ENCODE peak calls at places on chromosome 13, in six cellular contexts. One of them, this sample, is unnamed.

GRCh38 chr13:98570929-98571372 is 6.0 kb downstream of the STK24 start:
- DNase-seq in astrocyte of the cerebellum: no peak
- DNase-seq in esophagus squamous epithelium: no peak
- DNase-seq in suprapubic skin: no peak
- DNase-seq in right lobe of liver: no peak
- DNase-seq in cardiac fibroblast: no peak
- DNase-seq in this sample: no peak

GRCh38 chr13:46604226-46604968 is 51.4 kb downstream of the LRCH1 start:
- DNase-seq in astrocyte of the cerebellum: no peak
- DNase-seq in esophagus squamous epithelium: no peak
- DNase-seq in suprapubic skin: no peak
- DNase-seq in right lobe of liver: no peak
- DNase-seq in cardiac fibroblast: no peak
- DNase-seq in this sample: no peak

GRCh38 chr13:49828452-49828851 is 36.0 kb upstream of the KPNA3 start:
- DNase-seq in astrocyte of the cerebellum: no peak
- DNase-seq in esophagus squamous epithelium: no peak
- DNase-seq in suprapubic skin: no peak
- DNase-seq in right lobe of liver: no peak
- DNase-seq in cardiac fibroblast: no peak
- DNase-seq in this sample: no peak

GRCh38 chr13:34939771-34940170 is 2.3 kb upstream of the NBEA start:
- DNase-seq in astrocyte of the cerebellum: no peak
- DNase-seq in esophagus squamous epithelium: no peak
- DNase-seq in suprapubic skin: no peak
- DNase-seq in right lobe of liver: no peak
- DNase-seq in cardiac fibroblast: no peak
- DNase-seq in this sample: no peak

GRCh38 chr13:98890920-98891319 is 86.9 kb downstream of the DOCK9 start:
- DNase-seq in astrocyte of the cerebellum: no peak
- DNase-seq in esophagus squamous epithelium: no peak
- DNase-seq in suprapubic skin: no peak
- DNase-seq in right lobe of liver: no peak
- DNase-seq in cardiac fibroblast: no peak
- DNase-seq in this sample: no peak

GRCh38 chr13:23859455-23859854 is 29.7 kb downstream of the MIPEP start:
- DNase-seq in astrocyte of the cerebellum: no peak
- DNase-seq in esophagus squamous epithelium: no peak
- DNase-seq in suprapubic skin: no peak
- DNase-seq in right lobe of liver: no peak
- DNase-seq in cardiac fibroblast: no peak
- DNase-seq in this sample: no peak

GRCh38 chr13:23020246-23020843 is 160.4 kb upstream of the SGCG start:
- DNase-seq in astrocyte of the cerebellum: peak
- DNase-seq in esophagus squamous epithelium: no peak
- DNase-seq in suprapubic skin: no peak
- DNase-seq in right lobe of liver: no peak
- DNase-seq in cardiac fibroblast: peak
- DNase-seq in this sample: no peak

GRCh38 chr13:97262058-97262457 is 39.9 kb downstream of the MBNL2 start:
- DNase-seq in astrocyte of the cerebellum: no peak
- DNase-seq in esophagus squamous epithelium: no peak
- DNase-seq in suprapubic skin: no peak
- DNase-seq in right lobe of liver: no peak
- DNase-seq in cardiac fibroblast: no peak
- DNase-seq in this sample: no peak

GRCh38 chr13:42971670-42972355 is 20.2 kb downstream of the EPSTI1 start:
- DNase-seq in astrocyte of the cerebellum: no peak
- DNase-seq in esophagus squamous epithelium: no peak
- DNase-seq in suprapubic skin: no peak
- DNase-seq in right lobe of liver: no peak
- DNase-seq in cardiac fibroblast: peak
- DNase-seq in this sample: no peak

GRCh38 chr13:30577381-30577780 is 40.3 kb upstream of the USPL1 start:
- DNase-seq in astrocyte of the cerebellum: peak
- DNase-seq in esophagus squamous epithelium: no peak
- DNase-seq in suprapubic skin: no peak
- DNase-seq in right lobe of liver: no peak
- DNase-seq in cardiac fibroblast: peak
- DNase-seq in this sample: no peak

GRCh38 chr13:98252931-98253470 is 75.9 kb upstream of the RNF113B start:
- DNase-seq in astrocyte of the cerebellum: peak
- DNase-seq in esophagus squamous epithelium: no peak
- DNase-seq in suprapubic skin: no peak
- DNase-seq in right lobe of liver: no peak
- DNase-seq in cardiac fibroblast: peak
- DNase-seq in this sample: peak

GRCh38 chr13:71464673-71465072 is 402.3 kb downstream of the DACH1 start:
- DNase-seq in astrocyte of the cerebellum: no peak
- DNase-seq in esophagus squamous epithelium: no peak
- DNase-seq in suprapubic skin: no peak
- DNase-seq in right lobe of liver: no peak
- DNase-seq in cardiac fibroblast: peak
- DNase-seq in this sample: no peak

GRCh38 chr13:99580500-99581268 is 79.4 kb downstream of the TM9SF2 start:
- DNase-seq in astrocyte of the cerebellum: no peak
- DNase-seq in esophagus squamous epithelium: no peak
- DNase-seq in suprapubic skin: no peak
- DNase-seq in right lobe of liver: no peak
- DNase-seq in cardiac fibroblast: no peak
- DNase-seq in this sample: no peak

GRCh38 chr13:89694471-89694870 is 1653.0 kb upstream of the MIR17HG start:
- DNase-seq in astrocyte of the cerebellum: no peak
- DNase-seq in esophagus squamous epithelium: no peak
- DNase-seq in suprapubic skin: no peak
- DNase-seq in right lobe of liver: no peak
- DNase-seq in cardiac fibroblast: no peak
- DNase-seq in this sample: no peak

DNA sequence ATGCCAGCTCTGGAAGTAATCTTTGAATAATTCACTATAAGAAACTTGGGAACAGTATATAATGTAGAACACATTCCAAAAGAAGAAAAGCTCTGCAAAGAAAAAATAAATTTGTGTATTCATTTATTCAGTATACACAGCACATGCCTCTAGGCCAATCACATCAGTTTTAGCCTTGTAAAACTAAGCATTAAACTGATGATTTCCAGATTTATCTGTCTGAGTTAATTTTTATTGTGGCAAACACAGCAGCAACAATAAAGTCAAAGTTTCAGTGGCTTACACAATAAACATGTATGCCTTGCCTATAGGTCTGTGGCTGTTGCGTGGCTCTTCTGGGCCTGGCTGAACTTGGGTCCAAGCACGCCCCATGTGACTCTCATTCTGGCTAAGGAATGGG is 5.6 kb upstream of the RXFP2 start:
- DNase-seq in astrocyte of the cerebellum: no peak
- DNase-seq in esophagus squamous epithelium: no peak
- DNase-seq in suprapubic skin: no peak
- DNase-seq in right lobe of liver: no peak
- DNase-seq in cardiac fibroblast: no peak
- DNase-seq in this sample: no peak
- H3K4me3 ChIP-seq in astrocyte of the cerebellum: no peak
- H3K4me3 ChIP-seq in esophagus squamous epithelium: no peak
- H3K4me3 ChIP-seq in suprapubic skin: no peak
- H3K4me3 ChIP-seq in right lobe of liver: no peak
- H3K4me3 ChIP-seq in cardiac fibroblast: no peak
- H3K4me3 ChIP-seq in this sample: no peak

GRCh38 chr13:59545007-59545406 is 618.7 kb downstream of the DIAPH3 start:
- DNase-seq in astrocyte of the cerebellum: no peak
- DNase-seq in esophagus squamous epithelium: no peak
- DNase-seq in suprapubic skin: no peak
- DNase-seq in right lobe of liver: no peak
- DNase-seq in cardiac fibroblast: no peak
- DNase-seq in this sample: no peak
- TF ChIP-seq CTCF in astrocyte of the cerebellum: no peak
- TF ChIP-seq CTCF in esophagus squamous epithelium: no peak
- TF ChIP-seq CTCF in suprapubic skin: no peak
- TF ChIP-seq CTCF in right lobe of liver: no peak
- TF ChIP-seq CTCF in cardiac fibroblast: no peak
- TF ChIP-seq CTCF in this sample: no peak

GRCh38 chr13:66837246-66837645 is 392.9 kb downstream of the PCDH9 start:
- DNase-seq in astrocyte of the cerebellum: no peak
- DNase-seq in esophagus squamous epithelium: no peak
- DNase-seq in suprapubic skin: no peak
- DNase-seq in right lobe of liver: no peak
- DNase-seq in cardiac fibroblast: no peak
- DNase-seq in this sample: no peak
- H3K4me3 ChIP-seq in astrocyte of the cerebellum: no peak
- H3K4me3 ChIP-seq in esophagus squamous epithelium: no peak
- H3K4me3 ChIP-seq in suprapubic skin: no peak
- H3K4me3 ChIP-seq in right lobe of liver: no peak
- H3K4me3 ChIP-seq in cardiac fibroblast: peak
- H3K4me3 ChIP-seq in this sample: no peak

GRCh38 chr13:20090349-20090748 is 70.5 kb downstream of the GJA3 start:
- DNase-seq in astrocyte of the cerebellum: no peak
- DNase-seq in esophagus squamous epithelium: no peak
- DNase-seq in suprapubic skin: no peak
- DNase-seq in right lobe of liver: no peak
- DNase-seq in cardiac fibroblast: peak
- DNase-seq in this sample: no peak
- TF ChIP-seq CTCF in astrocyte of the cerebellum: no peak
- TF ChIP-seq CTCF in esophagus squamous epithelium: no peak
- TF ChIP-seq CTCF in suprapubic skin: no peak
- TF ChIP-seq CTCF in right lobe of liver: no peak
- TF ChIP-seq CTCF in cardiac fibroblast: no peak
- TF ChIP-seq CTCF in this sample: no peak

DNA sequence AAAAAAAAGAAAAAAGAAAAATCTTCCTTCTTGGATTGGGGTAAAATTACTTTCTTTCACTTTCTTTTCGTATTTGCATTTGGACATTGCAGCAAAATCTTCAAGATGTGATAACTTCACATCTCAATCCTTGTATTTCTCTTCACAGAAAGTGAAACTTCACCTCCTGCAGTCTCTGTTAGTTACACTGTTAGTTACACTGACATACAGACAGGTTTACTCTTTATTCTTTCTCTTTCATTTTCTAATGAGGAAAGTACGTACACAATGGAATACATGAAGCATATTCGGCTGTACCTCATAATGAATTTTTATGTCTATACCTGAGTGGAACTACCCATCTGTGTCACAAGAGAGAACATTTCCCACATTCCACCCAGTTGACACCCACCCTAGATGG is 459.1 kb upstream of the GPC6 start:
- DNase-seq in astrocyte of the cerebellum: no peak
- DNase-seq in esophagus squamous epithelium: no peak
- DNase-seq in suprapubic skin: no peak
- DNase-seq in right lobe of liver: no peak
- DNase-seq in cardiac fibroblast: no peak
- DNase-seq in this sample: no peak
- H3K4me3 ChIP-seq in astrocyte of the cerebellum: no peak
- H3K4me3 ChIP-seq in esophagus squamous epithelium: no peak
- H3K4me3 ChIP-seq in suprapubic skin: no peak
- H3K4me3 ChIP-seq in right lobe of liver: no peak
- H3K4me3 ChIP-seq in cardiac fibroblast: no peak
- H3K4me3 ChIP-seq in this sample: no peak

DNA sequence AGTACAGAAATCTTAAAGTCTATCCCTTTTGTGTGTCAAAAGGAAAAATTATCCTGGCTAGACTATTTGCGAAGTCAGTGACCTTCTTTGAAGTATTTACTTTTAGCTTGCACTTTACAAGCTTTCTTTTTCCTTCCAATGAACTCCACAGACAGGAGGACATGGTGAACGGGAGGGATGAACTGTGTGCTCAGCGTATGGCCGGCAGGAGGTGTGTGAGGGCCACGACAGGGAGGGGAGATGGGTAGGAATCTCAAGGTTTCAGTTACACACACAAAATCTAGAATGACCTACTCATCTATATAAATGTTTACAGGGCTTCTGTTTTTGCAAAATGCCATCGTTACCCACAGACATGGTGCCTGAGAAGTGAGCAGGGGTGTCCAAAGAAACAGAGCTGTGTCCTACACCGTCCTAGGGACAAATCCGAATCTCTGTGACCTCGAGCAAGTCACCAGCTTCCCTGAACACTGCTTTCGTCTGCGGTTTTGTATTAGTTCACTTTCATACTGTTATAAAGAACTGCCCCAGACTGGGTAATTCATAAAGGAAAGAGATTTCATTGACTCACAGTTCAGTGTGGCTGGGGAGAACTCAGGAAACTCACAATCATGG is 537.2 kb downstream of the LIG4 start:
- DNase-seq in astrocyte of the cerebellum: no peak
- DNase-seq in esophagus squamous epithelium: no peak
- DNase-seq in suprapubic skin: no peak
- DNase-seq in right lobe of liver: no peak
- DNase-seq in cardiac fibroblast: peak
- DNase-seq in this sample: no peak
- TF ChIP-seq CTCF in astrocyte of the cerebellum: peak
- TF ChIP-seq CTCF in esophagus squamous epithelium: no peak
- TF ChIP-seq CTCF in suprapubic skin: no peak
- TF ChIP-seq CTCF in right lobe of liver: no peak
- TF ChIP-seq CTCF in cardiac fibroblast: no peak
- TF ChIP-seq CTCF in this sample: no peak

GRCh38 chr13:45538382-45538781 is 73.6 kb downstream of the COG3 start:
- DNase-seq in astrocyte of the cerebellum: no peak
- DNase-seq in esophagus squamous epithelium: no peak
- DNase-seq in suprapubic skin: no peak
- DNase-seq in right lobe of liver: no peak
- DNase-seq in cardiac fibroblast: no peak
- DNase-seq in this sample: no peak

GRCh38 chr13:45534604-45535003 is 69.9 kb downstream of the COG3 start:
- DNase-seq in astrocyte of the cerebellum: no peak
- DNase-seq in esophagus squamous epithelium: no peak
- DNase-seq in suprapubic skin: no peak
- DNase-seq in right lobe of liver: no peak
- DNase-seq in cardiac fibroblast: no peak
- DNase-seq in this sample: no peak

GRCh38 chr13:45540195-45540594 is 75.3 kb downstream of the ERICH6B start:
- DNase-seq in astrocyte of the cerebellum: no peak
- DNase-seq in esophagus squamous epithelium: no peak
- DNase-seq in suprapubic skin: no peak
- DNase-seq in right lobe of liver: no peak
- DNase-seq in cardiac fibroblast: no peak
- DNase-seq in this sample: no peak

GRCh38 chr13:45536224-45536623 is 71.5 kb downstream of the COG3 start:
- DNase-seq in astrocyte of the cerebellum: no peak
- DNase-seq in esophagus squamous epithelium: no peak
- DNase-seq in suprapubic skin: no peak
- DNase-seq in right lobe of liver: no peak
- DNase-seq in cardiac fibroblast: no peak
- DNase-seq in this sample: no peak

DNA sequence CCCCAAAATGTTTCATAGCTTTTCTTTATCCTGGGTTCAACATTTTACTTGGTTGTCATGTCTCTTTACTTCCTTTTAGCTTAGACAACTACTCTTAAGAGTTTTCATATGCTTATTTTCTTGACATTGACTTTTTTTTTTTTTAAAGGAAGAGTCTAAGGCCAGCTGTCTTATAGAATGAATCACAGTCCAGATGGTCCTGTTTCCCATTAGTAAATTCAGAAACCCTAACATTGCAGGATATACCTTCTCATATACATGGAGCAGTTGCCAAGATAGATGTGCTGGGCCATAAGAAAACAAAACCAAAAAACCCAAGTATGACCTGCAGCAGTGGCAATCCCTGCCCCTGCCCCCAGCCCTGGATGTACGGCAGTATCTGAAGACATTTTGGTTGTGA is 72.8 kb downstream of the COG3 start:
- DNase-seq in astrocyte of the cerebellum: no peak
- DNase-seq in esophagus squamous epithelium: no peak
- DNase-seq in suprapubic skin: no peak
- DNase-seq in right lobe of liver: no peak
- DNase-seq in cardiac fibroblast: no peak
- DNase-seq in this sample: no peak
- H3K4me3 ChIP-seq in astrocyte of the cerebellum: no peak
- H3K4me3 ChIP-seq in esophagus squamous epithelium: no peak
- H3K4me3 ChIP-seq in suprapubic skin: no peak
- H3K4me3 ChIP-seq in right lobe of liver: no peak
- H3K4me3 ChIP-seq in cardiac fibroblast: no peak
- H3K4me3 ChIP-seq in this sample: no peak